ENCODE peak calls at places on chromosomes 6 and 20, in eight cellular contexts. D, H, N, W, Q, U, I and R are unnamed samples.

GRCh38 chr6:14066782-14067406 is 50.7 kb upstream of the CD83 start:
- DNase-seq in W (peak), Q (no peak), N (no peak), D (peak), I (peak), U (peak), H (peak), R (no peak)

GRCh38 chr20:50772418-50773185 is 22.3 kb upstream of the BCAS4 start:
- DNase-seq in Q (no peak), D (no peak), U (no peak), H (no peak), I (no peak), N (no peak), W (no peak), R (peak)

GRCh38 chr20:62598761-62599194 is 43.5 kb upstream of the SLCO4A1 start:
- DNase-seq in I (no peak), H (peak), Q (peak), W (no peak), D (no peak), N (no peak), U (no peak), R (no peak)

GRCh38 chr6:3208096-3208774 is 19.2 kb downstream of the TUBB2B start:
- DNase-seq in H (no peak), I (peak), N (no peak), D (peak), U (no peak), W (peak), Q (no peak), R (peak)

GRCh38 chr6:85291326-85291725 is 158.6 kb upstream of the NT5E start:
- DNase-seq in I (no peak), H (no peak), Q (no peak), U (no peak), N (no peak), D (no peak), W (no peak), R (no peak)

GRCh38 chr20:3580412-3580811 is 82.8 kb downstream of the GFRA4 start:
- DNase-seq in W (no peak), H (no peak), U (no peak), Q (no peak), I (no peak), N (no peak), D (no peak), R (no peak)

GRCh38 chr6:44494011-44494501 is 106.5 kb downstream of the CDC5L start:
- DNase-seq in U (no peak), D (peak), N (no peak), I (peak), Q (no peak), H (peak), W (peak), R (peak)

GRCh38 chr20:38112943-38113294 is 52.2 kb downstream of the TGM2 start:
- DNase-seq in N (no peak), W (no peak), U (no peak), H (no peak), D (no peak), Q (no peak), I (no peak), R (no peak)

DNA sequence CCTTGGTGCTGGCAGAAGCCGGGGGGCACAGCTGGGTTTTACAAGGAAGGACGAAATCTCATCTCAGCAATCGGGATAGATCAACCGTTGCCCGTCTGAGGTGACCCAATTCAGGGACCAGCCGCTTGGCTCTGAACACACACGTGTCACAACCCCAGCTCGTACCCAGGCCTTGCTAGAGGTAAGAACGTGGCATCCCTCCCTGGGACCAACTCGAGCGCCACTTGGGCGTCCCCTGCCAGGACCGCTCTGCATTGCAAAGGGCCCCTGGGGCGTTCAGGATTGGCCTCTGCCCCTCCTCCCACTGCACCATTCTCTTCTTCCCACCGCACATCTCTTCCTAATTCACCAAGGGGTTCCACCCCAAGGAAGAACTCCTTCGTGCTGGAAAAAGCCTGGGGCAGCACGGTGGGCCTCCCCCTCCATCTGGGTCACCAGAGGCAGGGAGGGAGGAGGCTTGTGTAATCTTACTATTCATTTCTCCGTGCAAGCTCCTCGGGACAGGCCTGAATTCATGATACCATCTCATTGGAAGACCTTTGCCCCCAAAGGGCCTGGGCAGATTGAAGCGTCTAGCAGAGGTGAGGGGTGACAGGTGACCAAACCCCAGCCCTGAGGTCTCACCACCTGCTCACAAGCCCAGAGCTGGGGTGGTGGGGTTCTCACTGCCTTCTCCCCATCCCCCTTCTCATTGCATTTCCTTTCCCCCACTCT is 136.8 kb downstream of the LY86 start:
- DNase-seq in U (peak), D (no peak), W (no peak), I (no peak), N (no peak), Q (no peak), H (no peak), R (no peak)
- H3K4me3 ChIP-seq in U (peak), D (peak), W (no peak), I (peak), N (peak), Q (peak), H (no peak), R (peak)

GRCh38 chr6:127328043-127328442 is 15.4 kb downstream of the ECHDC1 start:
- DNase-seq in D (no peak), W (no peak), Q (no peak), I (no peak), U (no peak), H (no peak), N (no peak), R (no peak)
- H3K27ac ChIP-seq in D (no peak), W (no peak), Q (no peak), I (no peak), U (no peak), H (no peak), N (no peak), R (no peak)

GRCh38 chr6:90691823-90692222 is 105.0 kb upstream of the MAP3K7 start:
- DNase-seq in H (no peak), I (no peak), Q (no peak), N (no peak), W (no peak), D (no peak), U (no peak), R (no peak)
- TF ChIP-seq CTCF in H (no peak), I (no peak), Q (no peak), N (no peak), W (no peak), D (peak), U (no peak), R (no peak)

GRCh38 chr6:1839315-1839714 is 229.6 kb downstream of the FOXC1 start:
- DNase-seq in I (no peak), U (no peak), W (no peak), H (no peak), Q (no peak), D (no peak), N (no peak), R (no peak)

GRCh38 chr6:1841131-1841530 is 231.4 kb downstream of the FOXC1 start:
- DNase-seq in Q (no peak), N (no peak), D (no peak), H (no peak), U (no peak), W (no peak), I (no peak), R (no peak)

GRCh38 chr6:1842334-1842733 is 232.6 kb downstream of the FOXC1 start:
- DNase-seq in I (no peak), D (no peak), W (no peak), U (no peak), H (no peak), Q (no peak), N (no peak), R (no peak)

GRCh38 chr6:1838604-1839003 is 228.9 kb downstream of the FOXC1 start:
- DNase-seq in H (no peak), W (no peak), N (no peak), U (no peak), Q (no peak), D (no peak), I (no peak), R (no peak)

DNA sequence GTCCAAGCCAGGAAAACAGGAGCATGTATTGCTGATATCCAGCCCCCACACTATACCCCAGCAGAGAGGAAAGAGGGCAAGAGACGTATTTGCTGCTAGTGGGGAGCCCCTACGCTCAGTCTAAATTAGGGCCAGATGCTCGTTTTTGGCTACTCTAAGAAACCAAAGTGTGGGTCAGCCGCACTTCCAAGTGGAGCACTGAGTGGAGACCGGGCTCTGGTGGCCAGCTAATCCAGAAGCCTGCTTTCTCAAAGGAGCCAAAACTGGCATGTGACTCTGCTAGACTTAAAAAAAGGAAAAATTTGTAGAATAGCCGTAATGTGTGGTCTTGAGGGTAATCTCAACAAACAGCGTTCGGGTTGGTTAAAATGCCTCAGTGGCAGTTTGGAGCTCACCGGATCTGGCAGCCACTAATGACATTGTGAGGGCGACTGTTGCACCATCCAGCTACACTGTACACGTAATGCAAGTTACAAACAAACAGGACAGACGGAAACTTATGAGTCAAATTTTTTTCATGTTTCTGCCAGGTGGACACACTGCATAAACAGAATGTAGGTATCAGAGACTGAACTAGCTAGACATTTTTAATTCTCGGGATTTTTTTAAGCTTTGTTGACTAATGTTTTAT is 230.9 kb downstream of the FOXC1 start:
- DNase-seq in W (no peak), H (no peak), U (no peak), Q (no peak), D (no peak), N (peak), I (no peak), R (no peak)
- H3K4me3 ChIP-seq in W (no peak), H (no peak), U (no peak), Q (no peak), D (no peak), N (peak), I (no peak), R (peak)

GRCh38 chr20:44574372-44574771 is 8.0 kb upstream of the PKIG start:
- DNase-seq in I (no peak), N (no peak), U (no peak), W (no peak), H (no peak), D (no peak), Q (no peak), R (no peak)
- H3K27ac ChIP-seq in I (no peak), N (no peak), U (no peak), W (no peak), H (no peak), D (no peak), Q (peak), R (no peak)

DNA sequence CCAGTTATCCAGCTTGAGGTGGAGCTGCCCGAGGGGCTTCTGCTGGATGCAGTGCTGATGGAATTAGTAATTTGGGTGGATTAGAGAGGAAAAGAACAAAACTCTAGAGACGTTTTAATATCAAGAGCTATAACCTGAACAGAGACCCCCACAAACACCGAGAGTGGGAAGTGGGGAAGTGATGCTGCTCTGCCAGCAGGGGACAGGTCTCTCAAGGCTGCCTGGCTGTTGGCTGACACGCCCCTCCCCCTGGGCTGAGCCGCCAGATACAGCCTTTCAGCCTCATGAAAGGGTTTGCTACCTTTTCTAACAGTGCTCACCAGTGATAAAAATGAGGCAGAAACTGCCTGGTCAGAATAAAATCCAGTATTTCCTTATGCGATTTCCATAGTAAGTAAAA is 9.6 kb downstream of the LEMD2 start:
- DNase-seq in N (no peak), D (no peak), H (no peak), I (no peak), U (no peak), W (no peak), Q (no peak), R (no peak)
- TF ChIP-seq CTCF in N (no peak), D (no peak), H (no peak), I (peak), U (no peak), W (no peak), Q (no peak), R (no peak)

GRCh38 chr6:38572186-38572813 is 67.4 kb downstream of the BTBD9 start:
- DNase-seq in N (no peak), Q (no peak), W (peak), I (no peak), D (no peak), H (no peak), U (no peak), R (no peak)
- H3K4me3 ChIP-seq in N (no peak), Q (no peak), W (no peak), I (no peak), D (no peak), H (no peak), U (no peak), R (no peak)

GRCh38 chr6:31493875-31494694 is 3.9 kb upstream of the MICB start:
- DNase-seq in N (peak), D (no peak), Q (peak), U (peak), W (peak), I (peak), H (peak), R (peak)

GRCh38 chr6:31498748-31499147 is 803 bp downstream of the MICB start:
- DNase-seq in D (no peak), H (no peak), I (no peak), U (no peak), Q (no peak), W (peak), N (no peak), R (no peak)

GRCh38 chr6:31490115-31490873 is 7.7 kb upstream of the MICB start:
- DNase-seq in Q (no peak), H (no peak), U (no peak), I (no peak), N (no peak), W (no peak), D (no peak), R (no peak)

GRCh38 chr6:31497595-31498476 is at the start of gene MICB:
- DNase-seq in N (peak), U (peak), I (peak), D (no peak), W (peak), H (peak), Q (peak), R (peak)

DNA sequence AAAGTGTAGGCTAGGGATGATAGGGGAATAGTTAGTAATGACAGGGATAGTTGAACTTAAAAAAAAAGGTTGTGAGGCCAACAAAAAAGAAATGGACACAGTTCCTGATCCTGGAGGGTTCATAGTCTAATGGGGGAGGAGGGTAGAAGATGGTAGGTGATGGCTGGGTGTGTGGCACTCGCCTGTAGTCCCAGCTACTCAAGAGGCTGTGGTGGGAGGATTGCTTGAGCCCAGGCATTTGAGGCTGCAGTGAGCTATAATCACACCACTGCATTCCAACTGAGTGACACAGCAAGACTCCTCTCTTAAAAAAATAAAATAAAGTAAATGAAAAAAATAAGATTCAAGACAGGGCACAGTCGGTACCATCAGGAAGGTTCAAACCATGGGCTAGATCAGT is 2.4 kb upstream of the MICB start:
- DNase-seq in I (peak), Q (no peak), W (peak), N (no peak), U (no peak), H (no peak), D (no peak), R (no peak)
- H3K27ac ChIP-seq in I (peak), Q (peak), W (no peak), N (peak), U (peak), H (no peak), D (peak), R (no peak)

GRCh38 chr6:107637914-107638313 is 148.0 kb downstream of the SOBP start:
- DNase-seq in I (no peak), U (no peak), N (no peak), Q (no peak), H (no peak), D (no peak), W (no peak), R (no peak)

GRCh38 chr6:107638493-107638892 is 148.6 kb downstream of the SOBP start:
- DNase-seq in I (no peak), Q (no peak), W (no peak), D (no peak), U (no peak), H (no peak), N (no peak), R (no peak)

GRCh38 chr6:107637316-107637715 is 147.4 kb downstream of the SOBP start:
- DNase-seq in Q (no peak), U (no peak), I (no peak), W (no peak), D (no peak), N (no peak), H (no peak), R (no peak)

GRCh38 chr6:107635058-107635515 is 145.2 kb downstream of the SOBP start:
- DNase-seq in D (no peak), U (no peak), N (no peak), W (no peak), Q (no peak), I (no peak), H (no peak), R (no peak)

DNA sequence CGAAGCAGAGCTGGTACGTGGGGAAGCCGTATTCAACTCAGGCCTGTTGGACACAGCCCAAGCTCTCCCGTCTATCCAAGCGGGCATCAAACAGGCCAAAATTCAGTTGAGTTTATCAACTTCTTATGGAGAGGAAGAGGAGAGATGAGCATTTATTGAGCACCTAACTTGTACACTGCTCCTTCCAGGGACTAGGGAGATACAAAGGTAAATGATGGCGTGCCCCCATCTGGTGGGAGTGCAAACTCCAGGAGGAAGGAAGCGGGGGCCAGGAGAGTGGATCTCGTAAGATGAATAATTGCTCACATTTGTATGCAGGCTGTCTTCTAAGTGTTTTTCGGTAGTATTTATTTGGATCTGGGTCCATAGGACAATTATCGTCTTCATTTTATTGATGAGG is 146.6 kb downstream of the SOBP start:
- DNase-seq in N (no peak), Q (no peak), I (no peak), H (no peak), U (no peak), W (no peak), D (no peak), R (no peak)
- TF ChIP-seq CTCF in N (no peak), Q (no peak), I (peak), H (no peak), U (no peak), W (no peak), D (no peak), R (no peak)